ENCODE peak calls at places on chromosomes 3 and 15, in ten cellular contexts. N is RWPE1; F is T-helper 1 cell; J is psoas muscle; Y is activated CD8-positive, alpha-beta memory T cell treated with anti-CD3 and anti-CD28 coated beads for 4 hours; V is AG09319; C is thoracic aorta; X is ELF-1; G is activated B cell treated with CpG ODN at 0.5 μM for 24 hours; E is cortex of kidney. Q is an unnamed sample.

GRCh38 chr3:72591522-72592421 is 256.5 kb downstream of the SHQ1 start:
- DNase-seq in N (peak), F (no peak), J (no peak), Y (no peak), V (peak), C (peak), X (peak), G (no peak), E (no peak), Q (no peak)

GRCh38 chr3:105235785-105236184 is 130.9 kb upstream of the ALCAM start:
- DNase-seq in N (no peak), F (no peak), J (no peak), Y (no peak), V (no peak), C (no peak), X (no peak), G (no peak), E (no peak), Q (no peak)

GRCh38 chr3:123476967-123477750 is 28.3 kb upstream of the ADCY5 start:
- DNase-seq in N (no peak), F (no peak), J (no peak), Y (no peak), V (no peak), C (no peak), X (no peak), G (no peak), E (no peak), Q (no peak)

GRCh38 chr3:117914540-117914939 is 1120.1 kb downstream of the IGSF11 start:
- DNase-seq in N (no peak), F (no peak), J (no peak), Y (no peak), V (no peak), C (no peak), X (no peak), G (no peak), E (no peak), Q (no peak)

GRCh38 chr3:184562146-184562861 is 719 bp downstream of the EPHB3 start:
- DNase-seq in N (no peak), F (no peak), J (no peak), Y (no peak), V (no peak), C (no peak), X (no peak), G (peak), E (no peak), Q (no peak)

GRCh38 chr15:32675474-32675873 is 34.0 kb downstream of the SCG5 start:
- DNase-seq in N (no peak), F (no peak), J (no peak), Y (no peak), V (no peak), C (no peak), X (no peak), G (no peak), E (no peak), Q (no peak)

GRCh38 chr3:4721511-4721911 is 228.4 kb downstream of the ITPR1 start:
- DNase-seq in N (no peak), F (no peak), J (no peak), Y (no peak), V (peak), C (no peak), X (no peak), G (no peak), E (no peak), Q (peak)

GRCh38 chr3:53084310-53085001 is 38.6 kb upstream of the SFMBT1 start:
- DNase-seq in N (no peak), F (no peak), J (no peak), Y (no peak), V (no peak), C (no peak), X (no peak), G (no peak), E (no peak), Q (no peak)

GRCh38 chr3:71064976-71065763 is 518.4 kb downstream of the FOXP1 start:
- DNase-seq in N (peak), F (peak), J (peak), Y (peak), V (no peak), C (peak), X (peak), G (peak), E (peak), Q (no peak)

GRCh38 chr3:112120485-112120836 is 12.6 kb downstream of the GCSAM start:
- DNase-seq in N (no peak), F (no peak), J (no peak), Y (no peak), V (no peak), C (no peak), X (no peak), G (no peak), E (no peak), Q (no peak)

GRCh38 chr3:151113342-151113741 is 27.9 kb downstream of the MED12L start:
- DNase-seq in N (no peak), F (no peak), J (no peak), Y (no peak), V (no peak), C (no peak), X (no peak), G (no peak), E (no peak), Q (no peak)

GRCh38 chr3:180324791-180325190 is 277.2 kb upstream of the TTC14 start:
- DNase-seq in N (no peak), F (no peak), J (no peak), Y (no peak), V (no peak), C (no peak), X (no peak), G (no peak), E (no peak), Q (no peak)

GRCh38 chr15:65264877-65265430 is 21.7 kb downstream of the PARP16 start:
- DNase-seq in N (no peak), F (no peak), J (no peak), Y (no peak), V (no peak), C (no peak), X (peak), G (no peak), E (no peak), Q (no peak)

GRCh38 chr3:15339786-15340215 is 7.4 kb upstream of the SH3BP5 start:
- DNase-seq in N (peak), F (no peak), J (no peak), Y (no peak), V (no peak), C (no peak), X (no peak), G (no peak), E (no peak), Q (no peak)

GRCh38 chr3:103926936-103927335 is 1439.8 kb upstream of the ALCAM start:
- DNase-seq in N (no peak), F (no peak), J (no peak), Y (no peak), V (no peak), C (no peak), X (no peak), G (no peak), E (no peak), Q (no peak)

GRCh38 chr3:136899622-136900158 is 37.7 kb downstream of the NCK1 start:
- DNase-seq in N (no peak), F (no peak), J (no peak), Y (no peak), V (no peak), C (no peak), X (peak), G (no peak), E (no peak), Q (no peak)

GRCh38 chr15:92884813-92885461 is 15.2 kb upstream of the CHD2 start:
- DNase-seq in N (no peak), F (no peak), J (no peak), Y (no peak), V (no peak), C (no peak), X (no peak), G (no peak), E (no peak), Q (no peak)

GRCh38 chr3:160531311-160531710 is 34.1 kb downstream of the KPNA4 start:
- DNase-seq in N (no peak), F (no peak), J (no peak), Y (no peak), V (no peak), C (no peak), X (no peak), G (no peak), E (no peak), Q (no peak)

GRCh38 chr3:179133575-179133974 is 14.6 kb upstream of the PIK3CA start:
- DNase-seq in N (no peak), F (no peak), J (no peak), Y (no peak), V (no peak), C (no peak), X (no peak), G (no peak), E (no peak), Q (no peak)

GRCh38 chr3:71355862-71356261 is 227.7 kb downstream of the FOXP1 start:
- DNase-seq in N (no peak), F (no peak), J (no peak), Y (no peak), V (no peak), C (no peak), X (no peak), G (no peak), E (no peak), Q (no peak)

GRCh38 chr15:90306560-90306959 is 41.1 kb downstream of the NGRN start:
- DNase-seq in N (no peak), F (no peak), J (no peak), Y (peak), V (no peak), C (no peak), X (no peak), G (no peak), E (no peak), Q (no peak)

GRCh38 chr15:55637086-55637485 is 48.9 kb upstream of the PYGO1 start:
- DNase-seq in N (no peak), F (no peak), J (no peak), Y (no peak), V (no peak), C (no peak), X (no peak), G (no peak), E (no peak), Q (no peak)